ENCODE peak calls at places on chromosomes 7 and 10, in four cellular contexts. One of them, this sample, is unnamed.

GRCh38 chr7:102914585-102914984 is 1.8 kb downstream of the LRRC17 start:
- DNase-seq in mammary epithelial cell: no peak
- DNase-seq in keratinocyte: no peak
- DNase-seq in fibroblast of lung: peak
- DNase-seq in this sample: peak

GRCh38 chr7:3591944-3592343 is 290.9 kb downstream of the SDK1 start:
- DNase-seq in mammary epithelial cell: no peak
- DNase-seq in keratinocyte: no peak
- DNase-seq in fibroblast of lung: no peak
- DNase-seq in this sample: no peak

GRCh38 chr7:142925413-142925812 is 8.1 kb downstream of the TRPV5 start:
- DNase-seq in mammary epithelial cell: no peak
- DNase-seq in keratinocyte: no peak
- DNase-seq in fibroblast of lung: no peak
- DNase-seq in this sample: no peak

GRCh38 chr10:92011560-92012214 is 88.1 kb downstream of the BTAF1 start:
- DNase-seq in mammary epithelial cell: peak
- DNase-seq in keratinocyte: peak
- DNase-seq in fibroblast of lung: peak
- DNase-seq in this sample: peak

GRCh38 chr7:44733708-44734481 is 14.8 kb upstream of the ZMIZ2 start:
- DNase-seq in mammary epithelial cell: peak
- DNase-seq in keratinocyte: no peak
- DNase-seq in fibroblast of lung: peak
- DNase-seq in this sample: peak

GRCh38 chr7:130940326-130940725 is 206.3 kb upstream of the KLF14 start:
- DNase-seq in mammary epithelial cell: no peak
- DNase-seq in keratinocyte: no peak
- DNase-seq in fibroblast of lung: no peak
- DNase-seq in this sample: no peak

GRCh38 chr7:47746468-47746867 is 164.6 kb upstream of the TNS3 start:
- DNase-seq in mammary epithelial cell: no peak
- DNase-seq in keratinocyte: no peak
- DNase-seq in fibroblast of lung: no peak
- DNase-seq in this sample: no peak

GRCh38 chr7:97090761-97091353 is 26.6 kb upstream of the SDHAF3 start:
- DNase-seq in mammary epithelial cell: no peak
- DNase-seq in keratinocyte: no peak
- DNase-seq in fibroblast of lung: no peak
- DNase-seq in this sample: no peak

GRCh38 chr7:70752794-70753241 is 379.1 kb upstream of the GALNT17 start:
- DNase-seq in mammary epithelial cell: no peak
- DNase-seq in keratinocyte: no peak
- DNase-seq in fibroblast of lung: peak
- DNase-seq in this sample: peak

GRCh38 chr10:125123363-125124113 is 36.8 kb downstream of the CTBP2 start:
- DNase-seq in mammary epithelial cell: peak
- DNase-seq in keratinocyte: peak
- DNase-seq in fibroblast of lung: peak
- DNase-seq in this sample: peak

GRCh38 chr10:110845372-110845755 is 26.4 kb upstream of the PDCD4 start:
- DNase-seq in mammary epithelial cell: no peak
- DNase-seq in keratinocyte: no peak
- DNase-seq in fibroblast of lung: no peak
- DNase-seq in this sample: no peak
- H3K27ac ChIP-seq in mammary epithelial cell: no peak
- H3K27ac ChIP-seq in keratinocyte: no peak
- H3K27ac ChIP-seq in fibroblast of lung: no peak
- H3K27ac ChIP-seq in this sample: no peak

DNA sequence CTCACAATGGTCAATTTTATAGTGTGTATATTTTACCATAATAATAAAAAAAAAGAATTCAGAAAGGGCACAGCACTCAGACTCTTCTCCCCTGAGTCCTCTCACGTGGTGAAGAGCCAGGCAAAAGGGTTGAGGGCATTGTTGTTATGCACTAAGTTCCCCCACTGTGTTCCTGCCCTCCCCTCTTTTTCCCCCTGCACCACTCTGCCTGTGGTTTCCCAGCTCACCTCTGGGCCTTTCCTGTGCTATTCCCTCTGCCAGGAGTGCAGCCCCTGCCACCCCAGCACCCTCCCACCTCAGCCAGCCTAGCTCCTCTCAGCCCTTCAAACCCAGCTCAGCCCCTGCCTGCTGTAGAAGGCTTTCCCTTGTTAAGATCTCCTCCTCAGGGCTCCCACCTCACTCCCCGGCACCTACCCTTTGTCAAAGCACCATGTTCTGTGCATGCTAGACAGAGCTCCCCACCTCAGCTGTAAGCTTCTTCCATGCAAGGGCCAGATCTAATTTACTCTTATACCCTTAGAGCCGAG is 108.5 kb downstream of the KCNMA1 start:
- DNase-seq in mammary epithelial cell: no peak
- DNase-seq in keratinocyte: no peak
- DNase-seq in fibroblast of lung: no peak
- DNase-seq in this sample: no peak
- TF ChIP-seq EZH2 in mammary epithelial cell: no peak
- TF ChIP-seq EZH2 in keratinocyte: no peak
- TF ChIP-seq EZH2 in fibroblast of lung: no peak
- TF ChIP-seq EZH2 in this sample: no peak

GRCh38 chr10:102633282-102633681 is 11.0 kb upstream of the TRIM8 start:
- DNase-seq in mammary epithelial cell: no peak
- DNase-seq in keratinocyte: no peak
- DNase-seq in fibroblast of lung: peak
- DNase-seq in this sample: peak
- H3K9ac ChIP-seq in mammary epithelial cell: no peak
- H3K9ac ChIP-seq in keratinocyte: peak
- H3K9ac ChIP-seq in fibroblast of lung: no peak
- H3K9ac ChIP-seq in this sample: peak

DNA sequence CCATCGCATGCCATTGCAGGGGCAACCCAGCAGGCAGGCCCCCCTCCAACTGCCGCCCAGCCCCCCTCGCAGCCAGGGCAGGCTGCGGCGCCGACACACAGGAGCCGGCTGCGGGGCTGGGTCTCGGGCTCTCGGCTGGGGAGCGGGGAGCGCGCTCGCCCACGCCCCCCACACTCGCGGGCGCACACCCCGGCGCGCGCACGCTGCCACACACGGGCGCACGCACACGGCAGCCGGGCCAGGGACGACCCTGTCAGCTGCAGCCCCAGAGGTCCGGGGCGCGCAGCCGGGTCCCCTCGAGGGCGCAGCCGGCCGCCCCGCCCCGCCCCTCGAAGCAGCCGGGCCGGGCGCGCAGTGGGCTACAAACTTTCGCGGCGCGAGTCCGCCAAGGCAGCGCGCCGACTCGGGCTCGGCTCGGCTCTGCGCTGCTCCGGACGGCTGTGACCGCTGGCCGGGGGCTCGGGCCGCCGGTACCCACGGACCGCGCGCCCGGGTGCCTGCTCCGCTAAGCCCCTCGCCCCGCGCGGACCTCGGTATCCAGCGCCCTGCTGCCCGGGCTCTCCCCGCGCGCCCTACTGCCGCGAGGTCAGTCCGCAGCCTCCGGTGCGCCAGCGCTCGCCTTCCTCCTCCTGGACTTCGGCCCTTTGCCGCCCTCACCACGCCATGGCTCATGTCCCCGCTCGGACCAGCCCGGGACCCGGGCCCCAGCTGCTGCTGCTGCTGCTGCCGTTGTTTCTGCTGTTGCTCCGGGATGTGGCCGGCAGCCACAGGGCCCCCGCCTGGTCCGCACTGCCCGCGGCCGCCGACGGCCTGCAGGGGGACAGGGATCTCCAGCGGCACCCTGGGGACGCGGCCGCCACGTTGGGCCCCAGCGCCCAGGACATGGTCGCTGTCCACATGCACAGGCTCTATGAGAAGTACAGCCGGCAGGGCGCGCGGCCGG is at the start of gene GDF10:
- DNase-seq in mammary epithelial cell: no peak
- DNase-seq in keratinocyte: no peak
- DNase-seq in fibroblast of lung: peak
- DNase-seq in this sample: no peak
- H3K27ac ChIP-seq in mammary epithelial cell: no peak
- H3K27ac ChIP-seq in keratinocyte: no peak
- H3K27ac ChIP-seq in fibroblast of lung: no peak
- H3K27ac ChIP-seq in this sample: no peak

DNA sequence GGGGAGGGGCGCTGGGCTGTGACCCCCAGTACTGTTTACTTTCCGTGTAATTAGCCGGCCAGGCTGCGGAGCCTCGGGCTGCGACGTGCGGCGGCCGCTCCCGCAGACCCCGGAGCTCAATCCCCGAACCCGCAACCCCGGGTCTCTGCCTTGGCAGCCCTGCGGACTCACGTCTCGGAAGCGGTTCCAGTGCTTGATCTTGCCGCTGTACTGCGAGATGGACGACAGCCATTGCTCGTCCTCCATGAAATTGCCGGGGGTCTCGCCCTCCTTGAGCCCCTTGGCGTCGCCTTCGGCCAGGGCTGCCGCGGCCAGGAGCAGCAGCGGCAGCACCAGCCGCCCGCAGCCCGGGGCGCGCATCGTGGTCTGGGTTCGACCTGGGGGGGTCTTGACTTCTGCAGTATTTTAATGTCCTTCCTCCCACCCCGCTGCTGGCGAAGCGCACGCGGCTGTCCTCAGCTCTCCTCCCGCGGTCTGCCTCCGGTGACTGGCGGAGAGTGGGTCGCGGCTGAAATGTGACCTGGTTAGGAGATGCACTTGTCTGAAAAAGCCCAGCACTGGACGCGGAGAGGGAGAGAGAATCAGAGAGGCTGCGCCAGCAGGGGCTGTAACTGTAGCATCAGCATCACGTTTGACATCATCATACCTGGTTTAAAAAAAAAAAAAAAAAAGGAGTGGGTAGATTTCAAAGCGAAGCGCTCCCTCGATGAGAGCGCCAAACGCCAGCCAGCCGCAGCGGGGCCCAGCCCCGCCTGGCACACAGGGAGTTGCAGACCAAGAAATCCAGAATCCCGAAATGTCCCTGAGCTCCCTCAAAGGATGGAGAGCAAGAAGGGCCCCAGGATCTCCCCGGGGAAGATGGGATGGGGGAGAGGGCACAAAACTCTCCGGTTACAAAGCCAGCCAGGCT is at the start of gene SPOCK2:
- DNase-seq in mammary epithelial cell: no peak
- DNase-seq in keratinocyte: no peak
- DNase-seq in fibroblast of lung: no peak
- DNase-seq in this sample: no peak
- TF ChIP-seq EZH2 in mammary epithelial cell: peak
- TF ChIP-seq EZH2 in keratinocyte: peak
- TF ChIP-seq EZH2 in fibroblast of lung: peak
- TF ChIP-seq EZH2 in this sample: peak

GRCh38 chr10:119669331-119669730 is 18.2 kb downstream of the BAG3 start:
- DNase-seq in mammary epithelial cell: no peak
- DNase-seq in keratinocyte: no peak
- DNase-seq in fibroblast of lung: no peak
- DNase-seq in this sample: no peak

GRCh38 chr10:119665901-119666708 is 14.9 kb downstream of the BAG3 start:
- DNase-seq in mammary epithelial cell: no peak
- DNase-seq in keratinocyte: no peak
- DNase-seq in fibroblast of lung: no peak
- DNase-seq in this sample: no peak

GRCh38 chr10:119666709-119667004 is 15.5 kb downstream of the BAG3 start:
- DNase-seq in mammary epithelial cell: no peak
- DNase-seq in keratinocyte: no peak
- DNase-seq in fibroblast of lung: no peak
- DNase-seq in this sample: no peak

GRCh38 chr10:119668461-119668860 is 17.3 kb downstream of the BAG3 start:
- DNase-seq in mammary epithelial cell: no peak
- DNase-seq in keratinocyte: no peak
- DNase-seq in fibroblast of lung: no peak
- DNase-seq in this sample: no peak

GRCh38 chr10:119667562-119668328 is 16.6 kb downstream of the BAG3 start:
- DNase-seq in mammary epithelial cell: peak
- DNase-seq in keratinocyte: peak
- DNase-seq in fibroblast of lung: peak
- DNase-seq in this sample: peak
- H3K9ac ChIP-seq in mammary epithelial cell: peak
- H3K9ac ChIP-seq in keratinocyte: peak
- H3K9ac ChIP-seq in fibroblast of lung: peak
- H3K9ac ChIP-seq in this sample: peak

DNA sequence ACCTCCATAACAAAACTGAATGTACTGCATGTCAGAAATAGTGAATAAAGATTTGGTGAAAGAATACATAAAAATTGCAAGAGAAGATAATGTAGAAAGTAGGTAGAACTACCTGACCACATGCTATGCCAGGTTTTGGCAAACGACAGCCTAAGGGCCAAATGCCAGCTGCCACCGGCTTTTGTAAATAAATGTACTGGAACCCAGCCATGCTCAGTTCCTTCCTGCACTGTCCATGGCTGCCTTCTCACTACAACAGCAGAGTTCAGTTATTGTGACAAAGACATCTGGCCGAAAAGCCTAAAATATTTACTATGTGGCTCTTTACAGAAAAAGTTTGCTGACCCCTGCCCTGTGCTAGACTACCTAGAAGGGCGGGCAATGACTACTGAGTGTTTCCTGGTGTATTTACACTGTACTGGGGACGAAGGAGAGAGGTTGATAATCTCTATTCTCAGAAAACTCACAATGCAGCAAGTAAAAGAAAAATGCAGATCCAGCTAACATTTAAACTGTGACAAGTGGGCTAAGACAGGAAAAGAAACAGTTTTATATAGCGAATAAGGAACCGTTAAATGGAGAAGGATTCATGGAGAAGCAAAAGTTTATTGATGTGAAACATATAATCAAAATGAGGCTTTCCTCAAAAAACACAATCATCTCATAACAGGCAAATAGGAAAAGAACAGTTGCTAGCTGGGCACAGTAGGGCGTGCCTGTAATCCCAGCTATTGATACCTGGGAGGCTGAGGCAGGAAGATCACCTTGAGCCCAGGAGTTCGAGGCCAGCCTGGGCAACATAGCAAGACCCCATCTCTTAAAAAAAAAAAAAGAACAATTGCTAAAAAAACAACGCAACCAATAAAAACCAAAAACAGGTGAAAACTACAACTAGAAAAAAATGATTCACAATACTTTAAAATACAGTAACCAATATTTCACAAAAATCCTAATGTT is 13.7 kb downstream of the KIN start:
- DNase-seq in mammary epithelial cell: no peak
- DNase-seq in keratinocyte: no peak
- DNase-seq in fibroblast of lung: no peak
- DNase-seq in this sample: no peak
- H3K27ac ChIP-seq in mammary epithelial cell: no peak
- H3K27ac ChIP-seq in keratinocyte: no peak
- H3K27ac ChIP-seq in fibroblast of lung: no peak
- H3K27ac ChIP-seq in this sample: no peak

GRCh38 chr10:103278862-103279298 is 1.9 kb downstream of the INA start:
- DNase-seq in mammary epithelial cell: no peak
- DNase-seq in keratinocyte: no peak
- DNase-seq in fibroblast of lung: peak
- DNase-seq in this sample: peak

GRCh38 chr10:103276251-103276936 is 544 bp upstream of the INA start:
- DNase-seq in mammary epithelial cell: no peak
- DNase-seq in keratinocyte: no peak
- DNase-seq in fibroblast of lung: no peak
- DNase-seq in this sample: no peak

GRCh38 chr10:103276941-103277712 is at the start of gene INA:
- DNase-seq in mammary epithelial cell: peak
- DNase-seq in keratinocyte: no peak
- DNase-seq in fibroblast of lung: peak
- DNase-seq in this sample: peak

GRCh38 chr10:103278424-103278823 is 1.5 kb downstream of the INA start:
- DNase-seq in mammary epithelial cell: no peak
- DNase-seq in keratinocyte: no peak
- DNase-seq in fibroblast of lung: no peak
- DNase-seq in this sample: no peak

GRCh38 chr10:103277713-103278299 is 868 bp downstream of the INA start:
- DNase-seq in mammary epithelial cell: no peak
- DNase-seq in keratinocyte: no peak
- DNase-seq in fibroblast of lung: no peak
- DNase-seq in this sample: no peak
- TF ChIP-seq EZH2 in mammary epithelial cell: no peak
- TF ChIP-seq EZH2 in keratinocyte: peak
- TF ChIP-seq EZH2 in fibroblast of lung: peak
- TF ChIP-seq EZH2 in this sample: peak

This sample was measured in astrocyte.